ENCODE peak calls at places on chromosomes 13 and 19, in eight cellular contexts. One of them, this sample, is unnamed.

GRCh38 chr13:42821437-42821836 is 40.1 kb downstream of the FAM216B start:
- DNase-seq in RWPE1: no peak
- DNase-seq in activated CD8-positive, alpha-beta T cell treated with anti-CD3 and anti-CD28 coated beads for 36 hours: no peak
- DNase-seq in progenitor cell of endocrine pancreas: no peak
- DNase-seq in ovary: no peak
- DNase-seq in omental fat pad: no peak
- DNase-seq in right atrium auricular region: no peak
- DNase-seq in H9: no peak
- DNase-seq in this sample: no peak

GRCh38 chr19:45056831-45057230 is 18.0 kb downstream of the CLASRP start:
- DNase-seq in RWPE1: no peak
- DNase-seq in activated CD8-positive, alpha-beta T cell treated with anti-CD3 and anti-CD28 coated beads for 36 hours: no peak
- DNase-seq in progenitor cell of endocrine pancreas: no peak
- DNase-seq in ovary: no peak
- DNase-seq in omental fat pad: no peak
- DNase-seq in right atrium auricular region: no peak
- DNase-seq in H9: no peak
- DNase-seq in this sample: no peak

GRCh38 chr19:42132030-42132628 is at the start of gene POU2F2:
- DNase-seq in RWPE1: no peak
- DNase-seq in activated CD8-positive, alpha-beta T cell treated with anti-CD3 and anti-CD28 coated beads for 36 hours: peak; percentile 95
- DNase-seq in progenitor cell of endocrine pancreas: no peak
- DNase-seq in ovary: no peak
- DNase-seq in omental fat pad: no peak
- DNase-seq in right atrium auricular region: no peak
- DNase-seq in H9: peak; percentile 60
- DNase-seq in this sample: peak; percentile 87

GRCh38 chr13:49810825-49811526 is 18.5 kb upstream of the KPNA3 start:
- DNase-seq in RWPE1: peak; percentile 17
- DNase-seq in activated CD8-positive, alpha-beta T cell treated with anti-CD3 and anti-CD28 coated beads for 36 hours: no peak
- DNase-seq in progenitor cell of endocrine pancreas: no peak
- DNase-seq in ovary: peak; percentile 17
- DNase-seq in omental fat pad: no peak
- DNase-seq in right atrium auricular region: peak; percentile 62
- DNase-seq in H9: no peak
- DNase-seq in this sample: peak; percentile 36

GRCh38 chr19:49056101-49056901 is 1.2 kb downstream of the CGB7 start:
- DNase-seq in RWPE1: peak; percentile 82
- DNase-seq in activated CD8-positive, alpha-beta T cell treated with anti-CD3 and anti-CD28 coated beads for 36 hours: peak; percentile 69
- DNase-seq in progenitor cell of endocrine pancreas: peak; percentile 51
- DNase-seq in ovary: peak; percentile 23
- DNase-seq in omental fat pad: no peak
- DNase-seq in right atrium auricular region: no peak
- DNase-seq in H9: peak; percentile 79
- DNase-seq in this sample: peak; percentile 90

GRCh38 chr19:11347546-11347945 is 1.2 kb downstream of the CCDC159 start:
- DNase-seq in RWPE1: no peak
- DNase-seq in activated CD8-positive, alpha-beta T cell treated with anti-CD3 and anti-CD28 coated beads for 36 hours: no peak
- DNase-seq in progenitor cell of endocrine pancreas: no peak
- DNase-seq in ovary: no peak
- DNase-seq in omental fat pad: no peak
- DNase-seq in right atrium auricular region: no peak
- DNase-seq in H9: no peak
- DNase-seq in this sample: no peak

GRCh38 chr13:93244141-93244917 is 17.7 kb downstream of the GPC6 start:
- DNase-seq in RWPE1: no peak
- DNase-seq in activated CD8-positive, alpha-beta T cell treated with anti-CD3 and anti-CD28 coated beads for 36 hours: no peak
- DNase-seq in progenitor cell of endocrine pancreas: no peak
- DNase-seq in ovary: no peak
- DNase-seq in omental fat pad: no peak
- DNase-seq in right atrium auricular region: no peak
- DNase-seq in H9: no peak
- DNase-seq in this sample: no peak

GRCh38 chr19:1244693-1245451 is 3.3 kb downstream of the ATP5F1D start:
- DNase-seq in RWPE1: no peak
- DNase-seq in activated CD8-positive, alpha-beta T cell treated with anti-CD3 and anti-CD28 coated beads for 36 hours: no peak
- DNase-seq in progenitor cell of endocrine pancreas: no peak
- DNase-seq in ovary: peak; percentile 52
- DNase-seq in omental fat pad: no peak
- DNase-seq in right atrium auricular region: no peak
- DNase-seq in H9: no peak
- DNase-seq in this sample: no peak

GRCh38 chr19:7450243-7451223 is 38.3 kb downstream of the PEX11G start:
- DNase-seq in RWPE1: no peak
- DNase-seq in activated CD8-positive, alpha-beta T cell treated with anti-CD3 and anti-CD28 coated beads for 36 hours: no peak
- DNase-seq in progenitor cell of endocrine pancreas: no peak
- DNase-seq in ovary: no peak
- DNase-seq in omental fat pad: no peak
- DNase-seq in right atrium auricular region: no peak
- DNase-seq in H9: peak; percentile 59
- DNase-seq in this sample: no peak

GRCh38 chr13:112714772-112715569 is 25.1 kb downstream of the ATP11A start:
- DNase-seq in RWPE1: no peak
- DNase-seq in activated CD8-positive, alpha-beta T cell treated with anti-CD3 and anti-CD28 coated beads for 36 hours: no peak
- DNase-seq in progenitor cell of endocrine pancreas: no peak
- DNase-seq in ovary: no peak
- DNase-seq in omental fat pad: no peak
- DNase-seq in right atrium auricular region: no peak
- DNase-seq in H9: no peak
- DNase-seq in this sample: no peak

GRCh38 chr19:45995715-45996385 is 583 bp downstream of the CCDC61 start:
- DNase-seq in RWPE1: no peak
- DNase-seq in activated CD8-positive, alpha-beta T cell treated with anti-CD3 and anti-CD28 coated beads for 36 hours: no peak
- DNase-seq in progenitor cell of endocrine pancreas: no peak
- DNase-seq in ovary: no peak
- DNase-seq in omental fat pad: no peak
- DNase-seq in right atrium auricular region: no peak
- DNase-seq in H9: no peak
- DNase-seq in this sample: no peak

GRCh38 chr19:55179570-55180484 is at the start of gene SYT5:
- DNase-seq in RWPE1: peak; percentile 75
- DNase-seq in activated CD8-positive, alpha-beta T cell treated with anti-CD3 and anti-CD28 coated beads for 36 hours: peak; percentile 62
- DNase-seq in progenitor cell of endocrine pancreas: peak; percentile 53
- DNase-seq in ovary: peak; percentile 20
- DNase-seq in omental fat pad: no peak
- DNase-seq in right atrium auricular region: no peak
- DNase-seq in H9: peak; percentile 69
- DNase-seq in this sample: peak; percentile 86

GRCh38 chr13:42807866-42808265 is 26.5 kb downstream of the FAM216B start:
- DNase-seq in RWPE1: peak; percentile 61
- DNase-seq in activated CD8-positive, alpha-beta T cell treated with anti-CD3 and anti-CD28 coated beads for 36 hours: no peak
- DNase-seq in progenitor cell of endocrine pancreas: no peak
- DNase-seq in ovary: no peak
- DNase-seq in omental fat pad: no peak
- DNase-seq in right atrium auricular region: no peak
- DNase-seq in H9: no peak
- DNase-seq in this sample: no peak

GRCh38 chr13:49560270-49561063 is 24.9 kb downstream of the RCBTB1 start:
- DNase-seq in RWPE1: peak; percentile 14
- DNase-seq in activated CD8-positive, alpha-beta T cell treated with anti-CD3 and anti-CD28 coated beads for 36 hours: peak; percentile 31
- DNase-seq in progenitor cell of endocrine pancreas: peak; percentile 19
- DNase-seq in ovary: no peak
- DNase-seq in omental fat pad: no peak
- DNase-seq in right atrium auricular region: no peak
- DNase-seq in H9: no peak
- DNase-seq in this sample: no peak

GRCh38 chr13:44267966-44268365 is 105.7 kb upstream of the SERP2 start:
- DNase-seq in RWPE1: peak; percentile 80
- DNase-seq in activated CD8-positive, alpha-beta T cell treated with anti-CD3 and anti-CD28 coated beads for 36 hours: no peak
- DNase-seq in progenitor cell of endocrine pancreas: no peak
- DNase-seq in ovary: no peak
- DNase-seq in omental fat pad: no peak
- DNase-seq in right atrium auricular region: no peak
- DNase-seq in H9: no peak
- DNase-seq in this sample: no peak

GRCh38 chr19:50461066-50461875 is 15.0 kb upstream of the EMC10 start:
- DNase-seq in RWPE1: peak; percentile 85
- DNase-seq in activated CD8-positive, alpha-beta T cell treated with anti-CD3 and anti-CD28 coated beads for 36 hours: peak; percentile 80
- DNase-seq in progenitor cell of endocrine pancreas: peak; percentile 39
- DNase-seq in ovary: no peak
- DNase-seq in omental fat pad: no peak
- DNase-seq in right atrium auricular region: no peak
- DNase-seq in H9: peak; percentile 81
- DNase-seq in this sample: peak; percentile 94

GRCh38 chr19:39082745-39083598 is 1.2 kb upstream of the ACP7 start:
- DNase-seq in RWPE1: no peak
- DNase-seq in activated CD8-positive, alpha-beta T cell treated with anti-CD3 and anti-CD28 coated beads for 36 hours: no peak
- DNase-seq in progenitor cell of endocrine pancreas: no peak
- DNase-seq in ovary: no peak
- DNase-seq in omental fat pad: no peak
- DNase-seq in right atrium auricular region: no peak
- DNase-seq in H9: no peak
- DNase-seq in this sample: no peak

GRCh38 chr19:38386968-38387549 is 775 bp downstream of the GGN start:
- DNase-seq in RWPE1: no peak
- DNase-seq in activated CD8-positive, alpha-beta T cell treated with anti-CD3 and anti-CD28 coated beads for 36 hours: no peak
- DNase-seq in progenitor cell of endocrine pancreas: no peak
- DNase-seq in ovary: no peak
- DNase-seq in omental fat pad: no peak
- DNase-seq in right atrium auricular region: no peak
- DNase-seq in H9: no peak
- DNase-seq in this sample: peak; percentile 30

GRCh38 chr13:37868691-37869505 is 674 bp downstream of the TRPC4 start:
- DNase-seq in RWPE1: no peak
- DNase-seq in activated CD8-positive, alpha-beta T cell treated with anti-CD3 and anti-CD28 coated beads for 36 hours: no peak
- DNase-seq in progenitor cell of endocrine pancreas: no peak
- DNase-seq in ovary: no peak
- DNase-seq in omental fat pad: no peak
- DNase-seq in right atrium auricular region: no peak
- DNase-seq in H9: peak; percentile 38
- DNase-seq in this sample: no peak

GRCh38 chr13:41017744-41018582 is 1.2 kb downstream of the ELF1 start:
- DNase-seq in RWPE1: no peak
- DNase-seq in activated CD8-positive, alpha-beta T cell treated with anti-CD3 and anti-CD28 coated beads for 36 hours: no peak
- DNase-seq in progenitor cell of endocrine pancreas: no peak
- DNase-seq in ovary: no peak
- DNase-seq in omental fat pad: no peak
- DNase-seq in right atrium auricular region: no peak
- DNase-seq in H9: no peak
- DNase-seq in this sample: no peak

GRCh38 chr13:81929988-81930387 is 1589.1 kb upstream of the SPRY2 start:
- DNase-seq in RWPE1: peak; percentile 0
- DNase-seq in activated CD8-positive, alpha-beta T cell treated with anti-CD3 and anti-CD28 coated beads for 36 hours: no peak
- DNase-seq in progenitor cell of endocrine pancreas: no peak
- DNase-seq in ovary: no peak
- DNase-seq in omental fat pad: no peak
- DNase-seq in right atrium auricular region: no peak
- DNase-seq in H9: peak; percentile 25
- DNase-seq in this sample: no peak
- TF ChIP-seq CTCF in RWPE1: peak; percentile 65
- TF ChIP-seq CTCF in activated CD8-positive, alpha-beta T cell treated with anti-CD3 and anti-CD28 coated beads for 36 hours: no peak
- TF ChIP-seq CTCF in progenitor cell of endocrine pancreas: peak; percentile 73
- TF ChIP-seq CTCF in ovary: no peak
- TF ChIP-seq CTCF in omental fat pad: no peak
- TF ChIP-seq CTCF in right atrium auricular region: no peak
- TF ChIP-seq CTCF in H9: peak; percentile 76
- TF ChIP-seq CTCF in this sample: peak; percentile 17

GRCh38 chr19:33397536-33398360 is 24.2 kb downstream of the CEBPG start:
- DNase-seq in RWPE1: no peak
- DNase-seq in activated CD8-positive, alpha-beta T cell treated with anti-CD3 and anti-CD28 coated beads for 36 hours: no peak
- DNase-seq in progenitor cell of endocrine pancreas: no peak
- DNase-seq in ovary: no peak
- DNase-seq in omental fat pad: no peak
- DNase-seq in right atrium auricular region: no peak
- DNase-seq in H9: peak; percentile 68
- DNase-seq in this sample: no peak
- TF ChIP-seq CTCF in RWPE1: no peak
- TF ChIP-seq CTCF in activated CD8-positive, alpha-beta T cell treated with anti-CD3 and anti-CD28 coated beads for 36 hours: no peak
- TF ChIP-seq CTCF in progenitor cell of endocrine pancreas: peak; percentile 56
- TF ChIP-seq CTCF in ovary: no peak
- TF ChIP-seq CTCF in omental fat pad: no peak
- TF ChIP-seq CTCF in right atrium auricular region: no peak
- TF ChIP-seq CTCF in H9: peak; percentile 66
- TF ChIP-seq CTCF in this sample: no peak

GRCh38 chr13:108427355-108427754 is 157.8 kb downstream of the TNFSF13B start:
- DNase-seq in RWPE1: peak; percentile 5
- DNase-seq in activated CD8-positive, alpha-beta T cell treated with anti-CD3 and anti-CD28 coated beads for 36 hours: no peak
- DNase-seq in progenitor cell of endocrine pancreas: no peak
- DNase-seq in ovary: no peak
- DNase-seq in omental fat pad: no peak
- DNase-seq in right atrium auricular region: no peak
- DNase-seq in H9: no peak
- DNase-seq in this sample: no peak

GRCh38 chr13:108425056-108425455 is 155.5 kb downstream of the TNFSF13B start:
- DNase-seq in RWPE1: no peak
- DNase-seq in activated CD8-positive, alpha-beta T cell treated with anti-CD3 and anti-CD28 coated beads for 36 hours: no peak
- DNase-seq in progenitor cell of endocrine pancreas: no peak
- DNase-seq in ovary: no peak
- DNase-seq in omental fat pad: no peak
- DNase-seq in right atrium auricular region: no peak
- DNase-seq in H9: no peak
- DNase-seq in this sample: no peak

GRCh38 chr13:108428691-108429090 is 159.2 kb downstream of the TNFSF13B start:
- DNase-seq in RWPE1: no peak
- DNase-seq in activated CD8-positive, alpha-beta T cell treated with anti-CD3 and anti-CD28 coated beads for 36 hours: no peak
- DNase-seq in progenitor cell of endocrine pancreas: no peak
- DNase-seq in ovary: no peak
- DNase-seq in omental fat pad: no peak
- DNase-seq in right atrium auricular region: no peak
- DNase-seq in H9: no peak
- DNase-seq in this sample: no peak

GRCh38 chr13:108426893-108427292 is 157.4 kb downstream of the TNFSF13B start:
- DNase-seq in RWPE1: no peak
- DNase-seq in activated CD8-positive, alpha-beta T cell treated with anti-CD3 and anti-CD28 coated beads for 36 hours: no peak
- DNase-seq in progenitor cell of endocrine pancreas: no peak
- DNase-seq in ovary: no peak
- DNase-seq in omental fat pad: no peak
- DNase-seq in right atrium auricular region: no peak
- DNase-seq in H9: no peak
- DNase-seq in this sample: no peak
- TF ChIP-seq CTCF in RWPE1: no peak
- TF ChIP-seq CTCF in activated CD8-positive, alpha-beta T cell treated with anti-CD3 and anti-CD28 coated beads for 36 hours: no peak
- TF ChIP-seq CTCF in progenitor cell of endocrine pancreas: no peak
- TF ChIP-seq CTCF in ovary: no peak
- TF ChIP-seq CTCF in omental fat pad: no peak
- TF ChIP-seq CTCF in right atrium auricular region: no peak
- TF ChIP-seq CTCF in H9: no peak
- TF ChIP-seq CTCF in this sample: no peak

GRCh38 chr13:28820099-28821051 is at the start of gene MTUS2:
- DNase-seq in RWPE1: no peak
- DNase-seq in activated CD8-positive, alpha-beta T cell treated with anti-CD3 and anti-CD28 coated beads for 36 hours: peak; percentile 25
- DNase-seq in progenitor cell of endocrine pancreas: peak; percentile 24
- DNase-seq in ovary: no peak
- DNase-seq in omental fat pad: no peak
- DNase-seq in right atrium auricular region: no peak
- DNase-seq in H9: peak; percentile 72
- DNase-seq in this sample: no peak

GRCh38 chr13:28822161-28822560 is 2.0 kb downstream of the MTUS2 start:
- DNase-seq in RWPE1: no peak
- DNase-seq in activated CD8-positive, alpha-beta T cell treated with anti-CD3 and anti-CD28 coated beads for 36 hours: no peak
- DNase-seq in progenitor cell of endocrine pancreas: no peak
- DNase-seq in ovary: no peak
- DNase-seq in omental fat pad: no peak
- DNase-seq in right atrium auricular region: no peak
- DNase-seq in H9: no peak
- DNase-seq in this sample: no peak

GRCh38 chr13:28817204-28817603 is 2.9 kb upstream of the MTUS2 start:
- DNase-seq in RWPE1: no peak
- DNase-seq in activated CD8-positive, alpha-beta T cell treated with anti-CD3 and anti-CD28 coated beads for 36 hours: no peak
- DNase-seq in progenitor cell of endocrine pancreas: no peak
- DNase-seq in ovary: no peak
- DNase-seq in omental fat pad: no peak
- DNase-seq in right atrium auricular region: no peak
- DNase-seq in H9: peak; percentile 47
- DNase-seq in this sample: no peak

GRCh38 chr13:28819046-28819747 is 942 bp upstream of the MTUS2 start:
- DNase-seq in RWPE1: no peak
- DNase-seq in activated CD8-positive, alpha-beta T cell treated with anti-CD3 and anti-CD28 coated beads for 36 hours: no peak
- DNase-seq in progenitor cell of endocrine pancreas: no peak
- DNase-seq in ovary: no peak
- DNase-seq in omental fat pad: no peak
- DNase-seq in right atrium auricular region: no peak
- DNase-seq in H9: no peak
- DNase-seq in this sample: no peak

GRCh38 chr13:28819748-28820098 is 416 bp upstream of the MTUS2 start:
- DNase-seq in RWPE1: no peak
- DNase-seq in activated CD8-positive, alpha-beta T cell treated with anti-CD3 and anti-CD28 coated beads for 36 hours: peak; percentile 53
- DNase-seq in progenitor cell of endocrine pancreas: peak; percentile 81
- DNase-seq in ovary: no peak
- DNase-seq in omental fat pad: no peak
- DNase-seq in right atrium auricular region: no peak
- DNase-seq in H9: peak; percentile 81
- DNase-seq in this sample: peak; percentile 87
- TF ChIP-seq CTCF in RWPE1: peak; percentile 10
- TF ChIP-seq CTCF in activated CD8-positive, alpha-beta T cell treated with anti-CD3 and anti-CD28 coated beads for 36 hours: no peak
- TF ChIP-seq CTCF in progenitor cell of endocrine pancreas: peak; percentile 60
- TF ChIP-seq CTCF in ovary: no peak
- TF ChIP-seq CTCF in omental fat pad: no peak
- TF ChIP-seq CTCF in right atrium auricular region: peak; percentile 48
- TF ChIP-seq CTCF in H9: peak; percentile 50
- TF ChIP-seq CTCF in this sample: peak; percentile 74

This sample was measured in GM13977.